ENCODE peak calls at places on chromosomes 3 and 15, in six cellular contexts. One of them, this sample, is unnamed.

GRCh38 chr15:69092159-69092558 is 68.3 kb upstream of the GLCE start:
- DNase-seq in hepatocyte: no peak
- DNase-seq in MM.1S: no peak
- DNase-seq in HCT116: no peak
- DNase-seq in SK-N-SH: no peak
- DNase-seq in neural progenitor cell: no peak
- DNase-seq in this sample: no peak

GRCh38 chr3:33883538-33884203 is 85.2 kb downstream of the PDCD6IP start:
- DNase-seq in hepatocyte: peak; percentile 60
- DNase-seq in MM.1S: peak; percentile 55
- DNase-seq in HCT116: peak; percentile 23
- DNase-seq in SK-N-SH: peak; percentile 32
- DNase-seq in neural progenitor cell: peak; percentile 59
- DNase-seq in this sample: peak; percentile 61

GRCh38 chr3:79113821-79114220 is 654.0 kb downstream of the ROBO1 start:
- DNase-seq in hepatocyte: no peak
- DNase-seq in MM.1S: no peak
- DNase-seq in HCT116: no peak
- DNase-seq in SK-N-SH: no peak
- DNase-seq in neural progenitor cell: no peak
- DNase-seq in this sample: no peak

GRCh38 chr3:24595801-24596200 is 101.2 kb upstream of the THRB start:
- DNase-seq in hepatocyte: peak; percentile 56
- DNase-seq in MM.1S: no peak
- DNase-seq in HCT116: no peak
- DNase-seq in SK-N-SH: no peak
- DNase-seq in neural progenitor cell: no peak
- DNase-seq in this sample: no peak

GRCh38 chr15:91522609-91523332 is 330.7 kb upstream of the SLCO3A1 start:
- DNase-seq in hepatocyte: no peak
- DNase-seq in MM.1S: peak; percentile 26
- DNase-seq in HCT116: no peak
- DNase-seq in SK-N-SH: no peak
- DNase-seq in neural progenitor cell: peak; percentile 4
- DNase-seq in this sample: no peak

GRCh38 chr3:67312205-67312604 is 314.1 kb downstream of the KBTBD8 start:
- DNase-seq in hepatocyte: no peak
- DNase-seq in MM.1S: no peak
- DNase-seq in HCT116: no peak
- DNase-seq in SK-N-SH: no peak
- DNase-seq in neural progenitor cell: no peak
- DNase-seq in this sample: no peak

GRCh38 chr3:138686771-138687221 is 78.2 kb downstream of the FAIM start:
- DNase-seq in hepatocyte: peak; percentile 21
- DNase-seq in MM.1S: peak; percentile 91
- DNase-seq in HCT116: no peak
- DNase-seq in SK-N-SH: no peak
- DNase-seq in neural progenitor cell: no peak
- DNase-seq in this sample: peak; percentile 61

GRCh38 chr3:140546649-140547048 is 131.2 kb upstream of the TRIM42 start:
- DNase-seq in hepatocyte: no peak
- DNase-seq in MM.1S: no peak
- DNase-seq in HCT116: no peak
- DNase-seq in SK-N-SH: no peak
- DNase-seq in neural progenitor cell: no peak
- DNase-seq in this sample: no peak

GRCh38 chr3:52295809-52296208 is 8.2 kb downstream of the GLYCTK start:
- DNase-seq in hepatocyte: no peak
- DNase-seq in MM.1S: no peak
- DNase-seq in HCT116: no peak
- DNase-seq in SK-N-SH: no peak
- DNase-seq in neural progenitor cell: no peak
- DNase-seq in this sample: no peak

GRCh38 chr3:177804032-177804431 is 606.8 kb upstream of the TBL1XR1 start:
- DNase-seq in hepatocyte: no peak
- DNase-seq in MM.1S: no peak
- DNase-seq in HCT116: no peak
- DNase-seq in SK-N-SH: no peak
- DNase-seq in neural progenitor cell: no peak
- DNase-seq in this sample: no peak

GRCh38 chr15:29820802-29821160 is 1.5 kb downstream of the TJP1 start:
- DNase-seq in hepatocyte: no peak
- DNase-seq in MM.1S: no peak
- DNase-seq in HCT116: no peak
- DNase-seq in SK-N-SH: no peak
- DNase-seq in neural progenitor cell: no peak
- DNase-seq in this sample: no peak

GRCh38 chr15:84570164-84570692 is 30.6 kb upstream of the ZSCAN2 start:
- DNase-seq in hepatocyte: peak; percentile 52
- DNase-seq in MM.1S: peak; percentile 46
- DNase-seq in HCT116: no peak
- DNase-seq in SK-N-SH: peak; percentile 70
- DNase-seq in neural progenitor cell: peak; percentile 33
- DNase-seq in this sample: peak; percentile 27

GRCh38 chr3:40975711-40976121 is 223.6 kb upstream of the CTNNB1 start:
- DNase-seq in hepatocyte: no peak
- DNase-seq in MM.1S: no peak
- DNase-seq in HCT116: no peak
- DNase-seq in SK-N-SH: no peak
- DNase-seq in neural progenitor cell: no peak
- DNase-seq in this sample: no peak

GRCh38 chr3:101042996-101043686 is 49.9 kb upstream of the ABI3BP start:
- DNase-seq in hepatocyte: no peak
- DNase-seq in MM.1S: no peak
- DNase-seq in HCT116: no peak
- DNase-seq in SK-N-SH: no peak
- DNase-seq in neural progenitor cell: no peak
- DNase-seq in this sample: no peak

GRCh38 chr3:166304509-166305063 is 467.4 kb upstream of the BCHE start:
- DNase-seq in hepatocyte: no peak
- DNase-seq in MM.1S: no peak
- DNase-seq in HCT116: no peak
- DNase-seq in SK-N-SH: no peak
- DNase-seq in neural progenitor cell: no peak
- DNase-seq in this sample: no peak

GRCh38 chr15:42364529-42364928 is 5.2 kb downstream of the CAPN3 start:
- DNase-seq in hepatocyte: no peak
- DNase-seq in MM.1S: no peak
- DNase-seq in HCT116: no peak
- DNase-seq in SK-N-SH: no peak
- DNase-seq in neural progenitor cell: no peak
- DNase-seq in this sample: no peak

GRCh38 chr3:46892285-46893145 is 15.0 kb downstream of the PTH1R start:
- DNase-seq in hepatocyte: peak; percentile 83
- DNase-seq in MM.1S: peak; percentile 74
- DNase-seq in HCT116: peak; percentile 24
- DNase-seq in SK-N-SH: peak; percentile 93
- DNase-seq in neural progenitor cell: peak; percentile 93
- DNase-seq in this sample: no peak

GRCh38 chr3:160618878-160619277 is 53.5 kb upstream of the KPNA4 start:
- DNase-seq in hepatocyte: no peak
- DNase-seq in MM.1S: no peak
- DNase-seq in HCT116: no peak
- DNase-seq in SK-N-SH: no peak
- DNase-seq in neural progenitor cell: no peak
- DNase-seq in this sample: no peak

GRCh38 chr3:131231710-131232348 is 149.7 kb upstream of the NUDT16 start:
- DNase-seq in hepatocyte: no peak
- DNase-seq in MM.1S: no peak
- DNase-seq in HCT116: no peak
- DNase-seq in SK-N-SH: peak; percentile 9
- DNase-seq in neural progenitor cell: no peak
- DNase-seq in this sample: no peak

GRCh38 chr15:43370310-43370974 is 401 bp downstream of the ZSCAN29 start:
- DNase-seq in hepatocyte: peak; percentile 54
- DNase-seq in MM.1S: no peak
- DNase-seq in HCT116: no peak
- DNase-seq in SK-N-SH: peak; percentile 67
- DNase-seq in neural progenitor cell: peak; percentile 80
- DNase-seq in this sample: no peak

GRCh38 chr15:100730129-100730528 is 127.7 kb downstream of the ASB7 start:
- DNase-seq in hepatocyte: no peak
- DNase-seq in MM.1S: no peak
- DNase-seq in HCT116: no peak
- DNase-seq in SK-N-SH: no peak
- DNase-seq in neural progenitor cell: no peak
- DNase-seq in this sample: no peak

DNA sequence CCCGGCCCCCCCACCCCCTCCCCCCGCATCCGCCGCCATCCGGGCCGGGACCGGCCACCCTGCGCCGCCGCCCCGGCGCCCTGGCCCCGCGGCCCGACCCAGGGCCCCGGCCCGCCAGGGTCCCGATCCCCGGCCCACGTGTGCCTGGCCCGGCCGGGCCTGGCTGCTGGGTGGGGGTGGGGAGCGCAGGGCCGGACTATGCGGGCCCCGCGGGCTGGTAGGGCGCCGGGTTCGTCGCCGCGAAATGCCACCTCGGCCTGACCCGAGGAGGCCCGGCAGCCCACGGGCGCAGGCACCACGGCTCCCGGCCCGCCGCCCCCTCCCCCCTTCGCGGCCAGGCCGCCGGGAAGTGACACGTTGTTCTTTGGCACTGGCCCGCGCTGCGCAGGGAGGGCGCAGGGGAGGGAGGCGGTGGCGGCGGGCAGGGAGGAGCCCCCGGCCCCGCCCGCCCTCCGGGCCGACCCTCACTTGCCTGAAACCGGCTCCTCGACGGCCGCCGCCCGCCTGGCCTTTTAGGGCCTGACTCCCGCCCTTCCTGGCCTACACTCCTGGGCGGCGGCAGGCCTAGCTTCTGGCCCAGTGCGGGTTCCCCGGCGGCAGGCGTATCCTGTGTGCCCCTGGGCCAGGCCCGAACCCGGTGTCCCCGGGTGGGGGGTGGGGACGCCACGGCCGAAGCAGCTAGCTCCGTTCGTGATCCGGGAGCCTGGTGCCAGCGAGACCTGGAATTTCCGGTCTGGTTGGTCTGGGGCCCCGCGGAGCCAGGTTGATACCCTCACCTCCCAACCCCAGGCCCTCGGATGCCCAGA is 497 bp downstream of the EIF4G1 start:
- DNase-seq in hepatocyte: peak; percentile 90
- DNase-seq in MM.1S: peak; percentile 67
- DNase-seq in HCT116: no peak
- DNase-seq in SK-N-SH: peak; percentile 87
- DNase-seq in neural progenitor cell: peak; percentile 80
- DNase-seq in this sample: peak; percentile 52
- TF ChIP-seq EZH2phosphoT487 in hepatocyte: no peak
- TF ChIP-seq EZH2phosphoT487 in MM.1S: no peak
- TF ChIP-seq EZH2phosphoT487 in HCT116: no peak
- TF ChIP-seq EZH2phosphoT487 in SK-N-SH: no peak
- TF ChIP-seq EZH2phosphoT487 in neural progenitor cell: no peak
- TF ChIP-seq EZH2phosphoT487 in this sample: no peak

GRCh38 chr15:60079210-60079609 is 75.1 kb downstream of the FOXB1 start:
- DNase-seq in hepatocyte: no peak
- DNase-seq in MM.1S: no peak
- DNase-seq in HCT116: no peak
- DNase-seq in SK-N-SH: no peak
- DNase-seq in neural progenitor cell: peak; percentile 41
- DNase-seq in this sample: no peak
- H3K4me2 ChIP-seq in hepatocyte: no peak overlapping the region
- H3K4me2 ChIP-seq in MM.1S: no peak overlapping the region
- H3K4me2 ChIP-seq in HCT116: no peak overlapping the region
- H3K4me2 ChIP-seq in SK-N-SH: no peak overlapping the region
- H3K4me2 ChIP-seq in neural progenitor cell: no peak overlapping the region
- H3K4me2 ChIP-seq in this sample: no peak overlapping the region

DNA sequence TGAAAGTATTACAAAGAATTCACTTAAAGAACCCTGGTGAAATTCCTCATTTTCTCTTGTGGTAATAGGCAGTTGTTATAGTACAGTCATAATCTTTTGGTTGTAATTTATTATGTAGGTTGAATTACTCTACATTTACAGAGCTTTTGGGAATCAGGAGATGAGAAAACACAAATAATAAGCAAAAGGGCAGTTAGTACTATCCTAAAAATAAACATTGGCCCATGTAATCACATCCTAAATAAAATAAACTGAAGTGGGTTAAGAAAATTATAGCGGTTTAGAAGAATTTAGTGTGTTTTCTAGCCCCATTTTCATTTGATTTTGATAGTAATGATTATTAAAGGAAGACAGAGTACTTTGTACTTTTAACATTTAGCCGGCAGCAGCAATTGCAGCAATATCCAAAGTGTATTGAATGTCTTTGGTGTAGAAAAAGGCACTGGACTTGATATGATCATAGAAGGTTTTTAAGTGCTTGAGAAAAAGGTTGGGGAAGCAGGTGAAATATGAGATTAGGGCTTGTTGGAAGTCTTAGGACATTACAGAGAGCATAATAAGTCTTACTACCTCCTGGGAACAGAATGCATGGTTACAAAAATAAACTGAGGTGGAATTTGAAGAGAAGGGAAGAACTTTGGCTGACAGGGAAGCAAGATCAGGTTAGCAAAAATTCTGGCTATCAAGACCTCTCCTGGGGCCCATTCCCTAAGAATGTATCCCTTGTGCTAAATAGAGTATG is 79.9 kb downstream of the MBNL1 start:
- DNase-seq in hepatocyte: no peak
- DNase-seq in MM.1S: no peak
- DNase-seq in HCT116: no peak
- DNase-seq in SK-N-SH: no peak
- DNase-seq in neural progenitor cell: no peak
- DNase-seq in this sample: no peak
- TF ChIP-seq EZH2phosphoT487 in hepatocyte: no peak
- TF ChIP-seq EZH2phosphoT487 in MM.1S: no peak
- TF ChIP-seq EZH2phosphoT487 in HCT116: no peak
- TF ChIP-seq EZH2phosphoT487 in SK-N-SH: no peak
- TF ChIP-seq EZH2phosphoT487 in neural progenitor cell: no peak
- TF ChIP-seq EZH2phosphoT487 in this sample: no peak

DNA sequence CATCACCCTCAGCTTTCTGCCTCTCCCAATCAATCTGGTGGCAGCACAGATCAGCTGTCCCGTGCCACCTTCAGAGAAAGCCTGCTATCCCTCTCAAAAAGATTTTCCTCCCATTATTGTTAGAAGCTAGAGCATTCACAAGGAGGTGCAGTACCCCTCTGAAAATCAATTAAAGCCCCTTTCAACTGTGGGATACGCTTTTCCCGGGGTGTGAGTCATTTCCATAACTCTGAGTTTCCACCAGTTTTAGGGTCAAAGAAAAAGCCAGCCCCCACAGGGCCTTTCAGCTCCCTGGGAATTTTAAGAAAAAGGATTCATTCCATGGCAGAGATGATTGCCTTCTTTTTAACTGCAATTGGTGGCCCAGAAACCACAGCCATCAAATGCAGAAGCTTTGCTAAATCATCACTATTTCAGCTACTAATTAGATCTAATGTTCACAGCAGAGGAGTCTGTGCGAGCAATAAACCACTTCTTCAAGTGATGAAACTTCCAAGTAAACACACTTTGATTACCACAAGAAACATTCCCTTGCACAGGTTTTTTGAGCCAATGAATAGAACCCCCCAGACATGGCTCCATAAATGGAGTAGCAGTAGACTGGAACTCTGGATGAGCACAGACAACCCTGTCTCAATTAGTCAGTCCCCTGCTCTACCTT is 270.0 kb upstream of the TPRG1 start:
- DNase-seq in hepatocyte: no peak
- DNase-seq in MM.1S: no peak
- DNase-seq in HCT116: no peak
- DNase-seq in SK-N-SH: no peak
- DNase-seq in neural progenitor cell: no peak
- DNase-seq in this sample: no peak
- H3K4me2 ChIP-seq in hepatocyte: no peak overlapping the region
- H3K4me2 ChIP-seq in MM.1S: no peak overlapping the region
- H3K4me2 ChIP-seq in HCT116: peak overlapping the region; percentile 67
- H3K4me2 ChIP-seq in SK-N-SH: peak overlapping the region; percentile 84
- H3K4me2 ChIP-seq in neural progenitor cell: no peak overlapping the region
- H3K4me2 ChIP-seq in this sample: no peak overlapping the region